ENCODE peak calls at places on chromosome 22, in nine cellular contexts. One of them, this sample, is unnamed.

GRCh38 chr22:49052023-49052538 is 775.6 kb downstream of the BRD1 start:
- DNase-seq in left lung: no peak
- DNase-seq in GM13977: peak
- DNase-seq in stomach: no peak
- DNase-seq in GM06990: no peak
- DNase-seq in Calu3: no peak
- DNase-seq in body of pancreas: no peak
- DNase-seq in mammary epithelial cell: no peak
- DNase-seq in cardiac fibroblast: no peak
- DNase-seq in this sample: peak

GRCh38 chr22:20918663-20919220 is 1.5 kb downstream of the CRKL start:
- DNase-seq in left lung: no peak
- DNase-seq in GM13977: no peak
- DNase-seq in stomach: no peak
- DNase-seq in GM06990: no peak
- DNase-seq in Calu3: no peak
- DNase-seq in body of pancreas: no peak
- DNase-seq in mammary epithelial cell: peak
- DNase-seq in cardiac fibroblast: no peak
- DNase-seq in this sample: peak

GRCh38 chr22:49995059-49995412 is 17.5 kb downstream of the IL17REL start:
- DNase-seq in left lung: no peak
- DNase-seq in GM13977: no peak
- DNase-seq in stomach: no peak
- DNase-seq in GM06990: no peak
- DNase-seq in Calu3: no peak
- DNase-seq in body of pancreas: no peak
- DNase-seq in mammary epithelial cell: no peak
- DNase-seq in cardiac fibroblast: no peak
- DNase-seq in this sample: no peak

GRCh38 chr22:36405671-36406070 is 17.9 kb upstream of the MYH9 start:
- DNase-seq in left lung: peak
- DNase-seq in GM13977: no peak
- DNase-seq in stomach: peak
- DNase-seq in GM06990: no peak
- DNase-seq in Calu3: peak
- DNase-seq in body of pancreas: no peak
- DNase-seq in mammary epithelial cell: peak
- DNase-seq in cardiac fibroblast: peak
- DNase-seq in this sample: peak

GRCh38 chr22:36540867-36541642 is 12.1 kb upstream of the EIF3D start:
- DNase-seq in left lung: no peak
- DNase-seq in GM13977: no peak
- DNase-seq in stomach: no peak
- DNase-seq in GM06990: no peak
- DNase-seq in Calu3: no peak
- DNase-seq in body of pancreas: no peak
- DNase-seq in mammary epithelial cell: peak
- DNase-seq in cardiac fibroblast: peak
- DNase-seq in this sample: no peak

GRCh38 chr22:48089601-48090331 is 1327.3 kb downstream of the TBC1D22A start:
- DNase-seq in left lung: peak
- DNase-seq in GM13977: no peak
- DNase-seq in stomach: no peak
- DNase-seq in GM06990: no peak
- DNase-seq in Calu3: no peak
- DNase-seq in body of pancreas: peak
- DNase-seq in mammary epithelial cell: no peak
- DNase-seq in cardiac fibroblast: peak
- DNase-seq in this sample: no peak

GRCh38 chr22:47123006-47123826 is 360.8 kb downstream of the TBC1D22A start:
- DNase-seq in left lung: no peak
- DNase-seq in GM13977: no peak
- DNase-seq in stomach: no peak
- DNase-seq in GM06990: no peak
- DNase-seq in Calu3: no peak
- DNase-seq in body of pancreas: peak
- DNase-seq in mammary epithelial cell: peak
- DNase-seq in cardiac fibroblast: no peak
- DNase-seq in this sample: no peak

GRCh38 chr22:24423519-24424000 is 3.8 kb upstream of the ADORA2A start:
- DNase-seq in left lung: peak
- DNase-seq in GM13977: peak
- DNase-seq in stomach: peak
- DNase-seq in GM06990: peak
- DNase-seq in Calu3: peak
- DNase-seq in body of pancreas: peak
- DNase-seq in mammary epithelial cell: no peak
- DNase-seq in cardiac fibroblast: peak
- DNase-seq in this sample: peak

GRCh38 chr22:46490538-46490937 is 46.9 kb downstream of the CELSR1 start:
- DNase-seq in left lung: no peak
- DNase-seq in GM13977: no peak
- DNase-seq in stomach: no peak
- DNase-seq in GM06990: no peak
- DNase-seq in Calu3: no peak
- DNase-seq in body of pancreas: no peak
- DNase-seq in mammary epithelial cell: no peak
- DNase-seq in cardiac fibroblast: no peak
- DNase-seq in this sample: no peak

GRCh38 chr22:25351631-25352293 is 132.3 kb downstream of the CRYBB2 start:
- DNase-seq in left lung: no peak
- DNase-seq in GM13977: no peak
- DNase-seq in stomach: peak
- DNase-seq in GM06990: no peak
- DNase-seq in Calu3: no peak
- DNase-seq in body of pancreas: no peak
- DNase-seq in mammary epithelial cell: no peak
- DNase-seq in cardiac fibroblast: no peak
- DNase-seq in this sample: no peak

GRCh38 chr22:50525991-50526848 is 822 bp upstream of the SCO2 start:
- DNase-seq in left lung: peak
- DNase-seq in GM13977: peak
- DNase-seq in stomach: peak
- DNase-seq in GM06990: peak
- DNase-seq in Calu3: peak
- DNase-seq in body of pancreas: peak
- DNase-seq in mammary epithelial cell: peak
- DNase-seq in cardiac fibroblast: peak
- DNase-seq in this sample: peak

GRCh38 chr22:49205401-49205800 is 622.3 kb downstream of the BRD1 start:
- DNase-seq in left lung: peak
- DNase-seq in GM13977: no peak
- DNase-seq in stomach: peak
- DNase-seq in GM06990: no peak
- DNase-seq in Calu3: no peak
- DNase-seq in body of pancreas: no peak
- DNase-seq in mammary epithelial cell: no peak
- DNase-seq in cardiac fibroblast: no peak
- DNase-seq in this sample: no peak

GRCh38 chr22:41828516-41828915 is 4.4 kb upstream of the SREBF2 start:
- DNase-seq in left lung: no peak
- DNase-seq in GM13977: no peak
- DNase-seq in stomach: peak
- DNase-seq in GM06990: no peak
- DNase-seq in Calu3: peak
- DNase-seq in body of pancreas: peak
- DNase-seq in mammary epithelial cell: no peak
- DNase-seq in cardiac fibroblast: no peak
- DNase-seq in this sample: no peak

GRCh38 chr22:50074551-50075042 is 10.6 kb downstream of the MLC1 start:
- DNase-seq in left lung: no peak
- DNase-seq in GM13977: no peak
- DNase-seq in stomach: peak
- DNase-seq in GM06990: no peak
- DNase-seq in Calu3: no peak
- DNase-seq in body of pancreas: peak
- DNase-seq in mammary epithelial cell: no peak
- DNase-seq in cardiac fibroblast: no peak
- DNase-seq in this sample: no peak

GRCh38 chr22:49858827-49859226 is 5.2 kb downstream of the ZBED4 start:
- DNase-seq in left lung: no peak
- DNase-seq in GM13977: no peak
- DNase-seq in stomach: no peak
- DNase-seq in GM06990: no peak
- DNase-seq in Calu3: no peak
- DNase-seq in body of pancreas: no peak
- DNase-seq in mammary epithelial cell: no peak
- DNase-seq in cardiac fibroblast: no peak
- DNase-seq in this sample: no peak

GRCh38 chr22:31039393-31039792 is 41.7 kb upstream of the SMTN start:
- DNase-seq in left lung: no peak
- DNase-seq in GM13977: no peak
- DNase-seq in stomach: no peak
- DNase-seq in GM06990: no peak
- DNase-seq in Calu3: no peak
- DNase-seq in body of pancreas: peak
- DNase-seq in mammary epithelial cell: no peak
- DNase-seq in cardiac fibroblast: peak
- DNase-seq in this sample: no peak
- TF ChIP-seq CTCF in left lung: no peak
- TF ChIP-seq CTCF in GM13977: no peak
- TF ChIP-seq CTCF in stomach: no peak
- TF ChIP-seq CTCF in GM06990: no peak
- TF ChIP-seq CTCF in Calu3: no peak
- TF ChIP-seq CTCF in body of pancreas: no peak
- TF ChIP-seq CTCF in mammary epithelial cell: no peak
- TF ChIP-seq CTCF in cardiac fibroblast: no peak
- TF ChIP-seq CTCF in this sample: no peak

GRCh38 chr22:39556970-39557811 is 13.4 kb upstream of the CACNA1I start:
- DNase-seq in left lung: no peak
- DNase-seq in GM13977: no peak
- DNase-seq in stomach: no peak
- DNase-seq in GM06990: no peak
- DNase-seq in Calu3: peak
- DNase-seq in body of pancreas: no peak
- DNase-seq in mammary epithelial cell: no peak
- DNase-seq in cardiac fibroblast: peak
- DNase-seq in this sample: peak
- TF ChIP-seq CTCF in left lung: no peak
- TF ChIP-seq CTCF in GM13977: no peak
- TF ChIP-seq CTCF in stomach: no peak
- TF ChIP-seq CTCF in GM06990: no peak
- TF ChIP-seq CTCF in Calu3: no peak
- TF ChIP-seq CTCF in body of pancreas: no peak
- TF ChIP-seq CTCF in mammary epithelial cell: no peak
- TF ChIP-seq CTCF in cardiac fibroblast: no peak
- TF ChIP-seq CTCF in this sample: no peak

GRCh38 chr22:19772673-19773469 is 12.3 kb downstream of the TBX1 start:
- DNase-seq in left lung: no peak
- DNase-seq in GM13977: no peak
- DNase-seq in stomach: peak
- DNase-seq in GM06990: peak
- DNase-seq in Calu3: no peak
- DNase-seq in body of pancreas: no peak
- DNase-seq in mammary epithelial cell: no peak
- DNase-seq in cardiac fibroblast: no peak
- DNase-seq in this sample: no peak
- TF ChIP-seq CTCF in left lung: no peak
- TF ChIP-seq CTCF in GM13977: peak
- TF ChIP-seq CTCF in stomach: no peak
- TF ChIP-seq CTCF in GM06990: peak
- TF ChIP-seq CTCF in Calu3: no peak
- TF ChIP-seq CTCF in body of pancreas: no peak
- TF ChIP-seq CTCF in mammary epithelial cell: no peak
- TF ChIP-seq CTCF in cardiac fibroblast: no peak
- TF ChIP-seq CTCF in this sample: no peak

DNA sequence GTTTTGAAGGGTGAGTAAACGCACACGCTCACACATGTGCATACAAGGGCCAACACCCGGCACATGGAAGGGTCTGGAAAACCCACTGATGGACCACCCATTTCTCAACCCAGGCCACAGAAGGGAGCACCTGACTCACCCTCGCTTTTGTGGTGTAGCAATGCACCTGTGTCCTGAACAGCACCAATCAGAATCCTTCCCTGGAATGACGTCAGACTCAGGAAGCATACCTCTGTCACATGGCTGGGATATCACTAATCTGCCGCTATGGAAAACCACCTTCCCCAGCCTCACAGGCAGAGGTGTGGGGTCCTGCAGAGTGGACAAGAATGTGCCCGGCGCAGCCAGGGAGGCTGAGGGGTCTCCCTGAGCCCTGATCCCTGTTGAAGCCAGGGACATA is 9.0 kb upstream of the OSM start:
- DNase-seq in left lung: no peak
- DNase-seq in GM13977: no peak
- DNase-seq in stomach: no peak
- DNase-seq in GM06990: no peak
- DNase-seq in Calu3: no peak
- DNase-seq in body of pancreas: no peak
- DNase-seq in mammary epithelial cell: peak
- DNase-seq in cardiac fibroblast: no peak
- DNase-seq in this sample: peak
- TF ChIP-seq CTCF in left lung: no peak
- TF ChIP-seq CTCF in GM13977: no peak
- TF ChIP-seq CTCF in stomach: no peak
- TF ChIP-seq CTCF in GM06990: no peak
- TF ChIP-seq CTCF in Calu3: no peak
- TF ChIP-seq CTCF in body of pancreas: no peak
- TF ChIP-seq CTCF in mammary epithelial cell: no peak
- TF ChIP-seq CTCF in cardiac fibroblast: no peak
- TF ChIP-seq CTCF in this sample: no peak

GRCh38 chr22:35140879-35141745 is 75.2 kb downstream of the ISX start:
- DNase-seq in left lung: no peak
- DNase-seq in GM13977: peak
- DNase-seq in stomach: no peak
- DNase-seq in GM06990: peak
- DNase-seq in Calu3: peak
- DNase-seq in body of pancreas: no peak
- DNase-seq in mammary epithelial cell: no peak
- DNase-seq in cardiac fibroblast: no peak
- DNase-seq in this sample: peak
- TF ChIP-seq CTCF in left lung: no peak
- TF ChIP-seq CTCF in GM13977: peak
- TF ChIP-seq CTCF in stomach: no peak
- TF ChIP-seq CTCF in GM06990: peak
- TF ChIP-seq CTCF in Calu3: no peak
- TF ChIP-seq CTCF in body of pancreas: no peak
- TF ChIP-seq CTCF in mammary epithelial cell: no peak
- TF ChIP-seq CTCF in cardiac fibroblast: no peak
- TF ChIP-seq CTCF in this sample: no peak

GRCh38 chr22:43828711-43829447 is 16.8 kb upstream of the EFCAB6 start:
- DNase-seq in left lung: peak
- DNase-seq in GM13977: no peak
- DNase-seq in stomach: no peak
- DNase-seq in GM06990: no peak
- DNase-seq in Calu3: no peak
- DNase-seq in body of pancreas: peak
- DNase-seq in mammary epithelial cell: no peak
- DNase-seq in cardiac fibroblast: peak
- DNase-seq in this sample: no peak
- TF ChIP-seq CTCF in left lung: no peak
- TF ChIP-seq CTCF in GM13977: no peak
- TF ChIP-seq CTCF in stomach: no peak
- TF ChIP-seq CTCF in GM06990: peak
- TF ChIP-seq CTCF in Calu3: no peak
- TF ChIP-seq CTCF in body of pancreas: no peak
- TF ChIP-seq CTCF in mammary epithelial cell: no peak
- TF ChIP-seq CTCF in cardiac fibroblast: no peak
- TF ChIP-seq CTCF in this sample: no peak

DNA sequence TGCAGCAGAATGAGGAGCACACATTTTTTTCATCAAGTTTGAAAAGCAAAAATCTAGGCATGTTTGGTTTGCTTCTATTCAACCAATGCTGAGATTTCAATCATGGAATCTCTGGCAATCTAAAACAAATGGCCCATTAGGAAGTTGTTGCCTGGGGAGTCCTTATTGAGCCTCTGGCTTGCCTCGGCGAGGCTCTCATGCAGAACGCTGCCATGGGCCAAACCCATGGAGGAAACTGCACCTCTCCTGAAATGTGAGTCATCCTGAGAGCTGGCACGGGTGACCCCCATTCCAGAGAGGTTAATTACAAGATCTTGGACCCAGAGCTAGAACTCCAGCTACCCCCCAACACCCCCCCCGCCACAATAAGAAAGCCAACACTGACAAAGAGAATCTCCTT is 80.7 kb downstream of the MN1 start:
- DNase-seq in left lung: no peak
- DNase-seq in GM13977: no peak
- DNase-seq in stomach: no peak
- DNase-seq in GM06990: no peak
- DNase-seq in Calu3: no peak
- DNase-seq in body of pancreas: no peak
- DNase-seq in mammary epithelial cell: no peak
- DNase-seq in cardiac fibroblast: no peak
- DNase-seq in this sample: no peak
- TF ChIP-seq CTCF in left lung: no peak
- TF ChIP-seq CTCF in GM13977: no peak
- TF ChIP-seq CTCF in stomach: no peak
- TF ChIP-seq CTCF in GM06990: no peak
- TF ChIP-seq CTCF in Calu3: no peak
- TF ChIP-seq CTCF in body of pancreas: no peak
- TF ChIP-seq CTCF in mammary epithelial cell: no peak
- TF ChIP-seq CTCF in cardiac fibroblast: no peak
- TF ChIP-seq CTCF in this sample: no peak

This sample was measured in activated CD8-positive, alpha-beta T cell treated with anti-CD3 and anti-CD28 coated beads for 36 hours.